ENCODE peak calls at places on chromosomes 5 and 9, in seven cellular contexts. One of them, this sample, is unnamed. For H3K79me2 and H3K9me2, the result is how much of the 10 kb centered on the place peaks cover.

GRCh38 chr5:78699565-78700143 is 51.1 kb upstream of the LHFPL2 start:
- DNase-seq in GM23338: no peak
- DNase-seq in HCT116: peak
- DNase-seq in PC-3: peak
- DNase-seq in hepatocyte: peak
- DNase-seq in OCI-LY7: no peak
- DNase-seq in MM.1S: no peak
- DNase-seq in this sample: peak

GRCh38 chr9:81588148-81588874 is 101.0 kb downstream of the TLE1 start:
- DNase-seq in GM23338: no peak
- DNase-seq in HCT116: no peak
- DNase-seq in PC-3: peak
- DNase-seq in hepatocyte: peak
- DNase-seq in OCI-LY7: no peak
- DNase-seq in MM.1S: no peak
- DNase-seq in this sample: no peak

GRCh38 chr9:128323192-128323730 is 622 bp downstream of the COQ4 start:
- DNase-seq in GM23338: no peak
- DNase-seq in HCT116: no peak
- DNase-seq in PC-3: no peak
- DNase-seq in hepatocyte: no peak
- DNase-seq in OCI-LY7: no peak
- DNase-seq in MM.1S: no peak
- DNase-seq in this sample: no peak

GRCh38 chr9:85742630-85742928 is 825 bp upstream of the AGTPBP1 start:
- DNase-seq in GM23338: no peak
- DNase-seq in HCT116: no peak
- DNase-seq in PC-3: peak
- DNase-seq in hepatocyte: no peak
- DNase-seq in OCI-LY7: no peak
- DNase-seq in MM.1S: peak
- DNase-seq in this sample: no peak

GRCh38 chr9:108534741-108535140 is 321.0 kb downstream of the ACTL7B start:
- DNase-seq in GM23338: no peak
- DNase-seq in HCT116: peak
- DNase-seq in PC-3: peak
- DNase-seq in hepatocyte: no peak
- DNase-seq in OCI-LY7: no peak
- DNase-seq in MM.1S: no peak
- DNase-seq in this sample: no peak

GRCh38 chr5:77670526-77670925 is 32.0 kb upstream of the OTP start:
- DNase-seq in GM23338: no peak
- DNase-seq in HCT116: no peak
- DNase-seq in PC-3: no peak
- DNase-seq in hepatocyte: no peak
- DNase-seq in OCI-LY7: no peak
- DNase-seq in MM.1S: no peak
- DNase-seq in this sample: no peak

GRCh38 chr5:6000867-6001266 is 377.5 kb downstream of the MED10 start:
- DNase-seq in GM23338: no peak
- DNase-seq in HCT116: no peak
- DNase-seq in PC-3: no peak
- DNase-seq in hepatocyte: no peak
- DNase-seq in OCI-LY7: no peak
- DNase-seq in MM.1S: no peak
- DNase-seq in this sample: no peak

GRCh38 chr5:69019665-69020064 is 74.1 kb upstream of the SLC30A5 start:
- DNase-seq in GM23338: no peak
- DNase-seq in HCT116: no peak
- DNase-seq in PC-3: no peak
- DNase-seq in hepatocyte: no peak
- DNase-seq in OCI-LY7: no peak
- DNase-seq in MM.1S: no peak
- DNase-seq in this sample: no peak

GRCh38 chr5:179986328-179986727 is 78.6 kb upstream of the TBC1D9B start:
- DNase-seq in GM23338: no peak
- DNase-seq in HCT116: no peak
- DNase-seq in PC-3: peak
- DNase-seq in hepatocyte: no peak
- DNase-seq in OCI-LY7: no peak
- DNase-seq in MM.1S: no peak
- DNase-seq in this sample: no peak

GRCh38 chr5:65907138-65907537 is 19.2 kb upstream of the ERBIN start:
- DNase-seq in GM23338: no peak
- DNase-seq in HCT116: no peak
- DNase-seq in PC-3: peak
- DNase-seq in hepatocyte: no peak
- DNase-seq in OCI-LY7: no peak
- DNase-seq in MM.1S: no peak
- DNase-seq in this sample: no peak

GRCh38 chr5:76363385-76364261 is 39.5 kb upstream of the IQGAP2 start:
- DNase-seq in GM23338: no peak
- DNase-seq in HCT116: no peak
- DNase-seq in PC-3: no peak
- DNase-seq in hepatocyte: no peak
- DNase-seq in OCI-LY7: peak
- DNase-seq in MM.1S: no peak
- DNase-seq in this sample: no peak

GRCh38 chr5:73948720-73949119 is 322.7 kb downstream of the ARHGEF28 start:
- DNase-seq in GM23338: no peak
- DNase-seq in HCT116: no peak
- DNase-seq in PC-3: no peak
- DNase-seq in hepatocyte: no peak
- DNase-seq in OCI-LY7: peak
- DNase-seq in MM.1S: no peak
- DNase-seq in this sample: no peak

GRCh38 chr9:132631280-132631679 is 38.5 kb downstream of the DDX31 start:
- DNase-seq in GM23338: no peak
- DNase-seq in HCT116: no peak
- DNase-seq in PC-3: peak
- DNase-seq in hepatocyte: no peak
- DNase-seq in OCI-LY7: no peak
- DNase-seq in MM.1S: no peak
- DNase-seq in this sample: no peak

GRCh38 chr9:83315649-83316048 is 222.6 kb downstream of the FRMD3 start:
- DNase-seq in GM23338: no peak
- DNase-seq in HCT116: no peak
- DNase-seq in PC-3: no peak
- DNase-seq in hepatocyte: no peak
- DNase-seq in OCI-LY7: no peak
- DNase-seq in MM.1S: no peak
- DNase-seq in this sample: no peak

GRCh38 chr9:88387035-88387732 is 1.1 kb upstream of the SPIN1 start:
- DNase-seq in GM23338: no peak
- DNase-seq in HCT116: peak
- DNase-seq in PC-3: peak
- DNase-seq in hepatocyte: peak
- DNase-seq in OCI-LY7: no peak
- DNase-seq in MM.1S: peak
- DNase-seq in this sample: peak

GRCh38 chr5:96997265-96997859 is 61.5 kb downstream of the LNPEP start:
- DNase-seq in GM23338: peak
- DNase-seq in HCT116: peak
- DNase-seq in PC-3: peak
- DNase-seq in hepatocyte: peak
- DNase-seq in OCI-LY7: peak
- DNase-seq in MM.1S: peak
- DNase-seq in this sample: no peak
- TF ChIP-seq CTCF in GM23338: peak
- TF ChIP-seq CTCF in HCT116: peak
- TF ChIP-seq CTCF in PC-3: peak
- TF ChIP-seq CTCF in hepatocyte: peak
- TF ChIP-seq CTCF in OCI-LY7: peak
- TF ChIP-seq CTCF in MM.1S: peak
- TF ChIP-seq CTCF in this sample: peak

DNA sequence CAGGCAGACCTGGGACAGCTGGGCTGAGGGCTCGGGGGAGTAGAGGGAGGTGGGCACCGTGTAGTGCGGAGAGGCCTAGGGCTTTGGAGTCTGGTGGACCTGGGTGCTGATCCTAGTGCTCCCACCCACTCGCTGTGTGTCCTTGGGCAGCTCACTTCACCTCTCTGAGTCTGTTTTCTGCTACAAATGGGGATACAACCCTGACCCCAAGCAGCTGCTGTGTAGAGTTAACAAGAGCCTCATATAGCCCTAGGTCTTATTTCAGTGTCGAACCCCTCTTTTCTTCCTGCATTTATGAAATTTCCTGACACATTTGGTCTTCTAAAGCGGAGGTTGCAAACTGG is 16.4 kb downstream of the ERGIC1 start:
- DNase-seq in GM23338: no peak
- DNase-seq in HCT116: no peak
- DNase-seq in PC-3: no peak
- DNase-seq in hepatocyte: no peak
- DNase-seq in OCI-LY7: no peak
- DNase-seq in MM.1S: no peak
- DNase-seq in this sample: no peak
- H3K79me2 ChIP-seq in GM23338: half or more
- H3K79me2 ChIP-seq in HCT116: under half
- H3K79me2 ChIP-seq in PC-3: half or more
- H3K79me2 ChIP-seq in hepatocyte: half or more
- H3K79me2 ChIP-seq in OCI-LY7: half or more
- H3K79me2 ChIP-seq in MM.1S: half or more
- H3K79me2 ChIP-seq in this sample: half or more

DNA sequence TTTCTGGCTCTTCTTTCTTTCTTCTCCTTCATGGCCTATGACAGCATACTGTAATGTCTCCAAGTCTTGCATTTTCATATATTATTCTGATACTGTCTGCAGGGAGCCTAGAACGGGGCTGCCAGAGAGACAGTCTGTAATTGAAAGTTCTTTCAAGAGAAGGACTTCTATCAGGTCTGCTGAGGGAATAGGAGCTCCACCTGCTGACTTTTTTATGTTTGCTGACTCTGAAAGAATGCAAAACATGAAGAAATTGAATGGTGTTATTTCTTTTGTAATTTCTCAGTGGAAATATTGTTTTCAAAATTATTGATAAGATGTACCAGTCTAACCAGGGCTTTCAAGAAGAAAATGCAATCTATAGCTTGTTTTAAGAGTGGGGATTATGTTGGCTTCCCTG is 121.9 kb upstream of the RFX3 start:
- DNase-seq in GM23338: no peak
- DNase-seq in HCT116: no peak
- DNase-seq in PC-3: no peak
- DNase-seq in hepatocyte: no peak
- DNase-seq in OCI-LY7: peak
- DNase-seq in MM.1S: no peak
- DNase-seq in this sample: no peak
- H3K9me2 ChIP-seq in GM23338: under half
- H3K9me2 ChIP-seq in HCT116: under half
- H3K9me2 ChIP-seq in PC-3: under half
- H3K9me2 ChIP-seq in hepatocyte: under half
- H3K9me2 ChIP-seq in OCI-LY7: under half
- H3K9me2 ChIP-seq in MM.1S: under half
- H3K9me2 ChIP-seq in this sample: under half

GRCh38 chr5:176664479-176664878 is 17.2 kb downstream of the TSPAN17 start:
- DNase-seq in GM23338: peak
- DNase-seq in HCT116: no peak
- DNase-seq in PC-3: no peak
- DNase-seq in hepatocyte: no peak
- DNase-seq in OCI-LY7: no peak
- DNase-seq in MM.1S: no peak
- DNase-seq in this sample: no peak

GRCh38 chr5:176661676-176662075 is 14.4 kb downstream of the TSPAN17 start:
- DNase-seq in GM23338: no peak
- DNase-seq in HCT116: no peak
- DNase-seq in PC-3: no peak
- DNase-seq in hepatocyte: no peak
- DNase-seq in OCI-LY7: no peak
- DNase-seq in MM.1S: no peak
- DNase-seq in this sample: no peak

GRCh38 chr5:176660860-176661641 is 13.8 kb downstream of the TSPAN17 start:
- DNase-seq in GM23338: peak
- DNase-seq in HCT116: peak
- DNase-seq in PC-3: peak
- DNase-seq in hepatocyte: peak
- DNase-seq in OCI-LY7: peak
- DNase-seq in MM.1S: peak
- DNase-seq in this sample: peak

GRCh38 chr5:176663566-176663965 is 16.3 kb downstream of the TSPAN17 start:
- DNase-seq in GM23338: no peak
- DNase-seq in HCT116: no peak
- DNase-seq in PC-3: no peak
- DNase-seq in hepatocyte: no peak
- DNase-seq in OCI-LY7: no peak
- DNase-seq in MM.1S: no peak
- DNase-seq in this sample: no peak

GRCh38 chr5:176662371-176663333 is 15.4 kb downstream of the TSPAN17 start:
- DNase-seq in GM23338: no peak
- DNase-seq in HCT116: no peak
- DNase-seq in PC-3: no peak
- DNase-seq in hepatocyte: no peak
- DNase-seq in OCI-LY7: no peak
- DNase-seq in MM.1S: no peak
- DNase-seq in this sample: no peak
- TF ChIP-seq CTCF in GM23338: no peak
- TF ChIP-seq CTCF in HCT116: no peak
- TF ChIP-seq CTCF in PC-3: no peak
- TF ChIP-seq CTCF in hepatocyte: no peak
- TF ChIP-seq CTCF in OCI-LY7: no peak
- TF ChIP-seq CTCF in MM.1S: no peak
- TF ChIP-seq CTCF in this sample: no peak

DNA sequence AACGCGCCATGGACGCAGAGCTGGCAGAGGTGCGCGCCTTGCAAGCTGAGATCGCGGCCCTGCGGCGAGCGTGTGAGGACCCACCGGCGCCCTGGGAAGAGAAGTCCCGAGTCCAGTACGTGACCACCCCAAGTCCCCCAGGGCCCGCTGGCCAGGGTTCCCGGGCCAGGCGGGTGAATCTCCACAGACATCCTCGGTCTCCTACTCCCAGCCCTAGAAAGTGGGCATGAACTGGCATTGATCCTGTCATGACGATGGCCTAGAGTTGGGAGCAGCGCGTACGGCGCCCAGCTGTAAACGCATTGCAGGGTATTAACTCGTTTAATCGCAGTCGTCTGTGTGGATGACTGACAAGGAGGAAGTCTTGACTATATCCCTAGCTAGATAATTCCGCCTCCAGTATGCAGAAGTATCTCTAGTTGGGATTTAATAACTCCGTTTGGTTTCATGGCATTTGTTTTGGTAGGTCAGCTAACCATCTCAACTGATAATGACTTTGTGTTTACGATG is 293 bp downstream of the CENPP start:
- DNase-seq in GM23338: no peak
- DNase-seq in HCT116: no peak
- DNase-seq in PC-3: peak
- DNase-seq in hepatocyte: no peak
- DNase-seq in OCI-LY7: peak
- DNase-seq in MM.1S: peak
- DNase-seq in this sample: no peak
- H3K79me2 ChIP-seq in GM23338: under half
- H3K79me2 ChIP-seq in HCT116: under half
- H3K79me2 ChIP-seq in PC-3: under half
- H3K79me2 ChIP-seq in hepatocyte: under half
- H3K79me2 ChIP-seq in OCI-LY7: half or more
- H3K79me2 ChIP-seq in MM.1S: half or more
- H3K79me2 ChIP-seq in this sample: under half

GRCh38 chr5:36177154-36177553 is 25.2 kb downstream of the SKP2 start:
- DNase-seq in GM23338: no peak
- DNase-seq in HCT116: no peak
- DNase-seq in PC-3: no peak
- DNase-seq in hepatocyte: no peak
- DNase-seq in OCI-LY7: peak
- DNase-seq in MM.1S: peak
- DNase-seq in this sample: no peak
- H3K9me2 ChIP-seq in GM23338: under half
- H3K9me2 ChIP-seq in HCT116: under half
- H3K9me2 ChIP-seq in PC-3: under half
- H3K9me2 ChIP-seq in hepatocyte: under half
- H3K9me2 ChIP-seq in OCI-LY7: under half
- H3K9me2 ChIP-seq in MM.1S: under half
- H3K9me2 ChIP-seq in this sample: under half

This sample was measured in PC-9.